ENCODE peak calls at places on chromosome 17, in nine cellular contexts. E is CD8-positive, alpha-beta T cell; G is neural crest cell; Y is thoracic aorta; Q is WTC11; H is HFFc6; P is GM06990; Z is astrocyte of the spinal cord; C is stomach. D is an unnamed sample.

GRCh38 chr17:75241996-75242460 is 19.4 kb downstream of the GGA3 start:
- DNase-seq in E (no peak), G (no peak), Y (no peak), Q (no peak), H (peak; percentile 40), P (no peak), Z (peak; percentile 19), C (no peak), D (no peak)

GRCh38 chr17:47941998-47942490 is 673 bp downstream of the PNPO start:
- DNase-seq in E (no peak), G (no peak), Y (no peak), Q (no peak), H (no peak), P (no peak), Z (no peak), C (no peak), D (no peak)

GRCh38 chr17:69047368-69048263 is 13.1 kb downstream of the ABCA9 start:
- DNase-seq in E (no peak), G (no peak), Y (no peak), Q (no peak), H (peak; percentile 8), P (no peak), Z (peak; percentile 77), C (peak; percentile 76), D (no peak)

GRCh38 chr17:9906616-9907015 is 1.5 kb upstream of the RCVRN start:
- DNase-seq in E (no peak), G (no peak), Y (no peak), Q (no peak), H (no peak), P (no peak), Z (no peak), C (no peak), D (no peak)

GRCh38 chr17:56489980-56490379 is 103.5 kb upstream of the NOG start:
- DNase-seq in E (no peak), G (no peak), Y (no peak), Q (no peak), H (no peak), P (no peak), Z (no peak), C (no peak), D (no peak)

GRCh38 chr17:47905221-47905733 is 9.2 kb downstream of the SP2 start:
- DNase-seq in E (no peak), G (no peak), Y (peak; percentile 51), Q (no peak), H (peak; percentile 59), P (no peak), Z (peak; percentile 89), C (peak; percentile 63), D (no peak)

GRCh38 chr17:60535382-60536279 is 9.6 kb upstream of the APPBP2 start:
- DNase-seq in E (no peak), G (no peak), Y (no peak), Q (no peak), H (peak; percentile 61), P (no peak), Z (peak; percentile 52), C (no peak), D (no peak)

GRCh38 chr17:76145231-76146052 is 4.4 kb upstream of the FOXJ1 start:
- DNase-seq in E (peak; percentile 43), G (no peak), Y (no peak), Q (peak; percentile 34), H (no peak), P (peak; percentile 66), Z (no peak), C (no peak), D (no peak)

GRCh38 chr17:55731586-55732250 is 9.1 kb upstream of the TMEM100 start:
- DNase-seq in E (no peak), G (no peak), Y (no peak), Q (no peak), H (no peak), P (no peak), Z (peak; percentile 78), C (no peak), D (no peak)

GRCh38 chr17:61875285-61875684 is 12.0 kb upstream of the BRIP1 start:
- DNase-seq in E (no peak), G (no peak), Y (no peak), Q (no peak), H (no peak), P (no peak), Z (no peak), C (no peak), D (peak; percentile 20)

GRCh38 chr17:58506354-58507080 is 7.9 kb downstream of the MTMR4 start:
- DNase-seq in E (no peak), G (no peak), Y (no peak), Q (no peak), H (no peak), P (no peak), Z (peak; percentile 46), C (no peak), D (no peak)

DNA sequence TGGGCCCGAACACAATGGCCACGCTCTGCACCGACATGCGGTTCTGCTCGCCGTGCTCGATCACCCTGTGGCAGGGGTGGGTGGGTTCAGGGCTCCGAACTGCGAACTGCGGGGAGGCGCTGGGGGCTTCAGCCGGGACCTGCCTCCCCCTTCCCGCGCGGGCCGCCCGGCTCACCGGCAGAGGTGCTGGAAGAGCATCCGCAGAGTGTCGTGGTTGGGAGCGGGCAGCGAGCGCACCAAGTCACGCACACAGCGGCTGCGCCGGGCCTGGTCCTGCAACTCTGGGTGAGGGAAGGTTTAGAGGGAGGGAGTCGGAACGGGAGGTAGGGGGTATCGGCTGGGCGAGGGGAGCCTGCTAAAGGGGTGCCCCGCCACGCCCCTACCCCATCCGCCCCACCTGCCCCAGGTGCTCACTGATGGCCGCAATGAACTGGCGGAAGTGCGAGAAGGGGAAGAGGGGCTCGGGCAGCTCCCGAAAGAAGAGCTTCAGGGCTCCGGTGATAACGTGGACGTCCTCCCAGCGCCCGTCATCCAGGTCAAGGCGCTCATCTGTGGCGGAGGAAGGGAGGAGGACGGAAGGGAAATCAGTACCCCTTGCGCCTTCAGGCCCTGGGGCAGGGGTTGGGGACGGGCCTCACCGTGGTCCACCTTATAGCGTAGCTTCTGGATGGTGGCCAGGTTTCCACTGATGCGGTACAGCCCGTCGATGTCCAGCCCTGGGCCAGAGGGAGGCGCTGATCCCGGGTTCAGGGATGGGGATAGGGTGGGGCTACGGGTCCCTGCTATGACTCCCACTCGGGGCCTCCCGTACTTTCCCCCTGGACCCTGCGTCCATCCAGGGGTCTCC is 36.9 kb downstream of the ARHGAP27 start:
- DNase-seq in E (no peak), G (no peak), Y (no peak), Q (no peak), H (no peak), P (no peak), Z (no peak), C (no peak), D (no peak)
- TF ChIP-seq CTCF in E (no peak), G (no peak), Y (no peak), Q (no peak), H (no peak), P (no peak), Z (no peak), C (no peak), D (no peak)

GRCh38 chr17:17671369-17672119 is 9.7 kb upstream of the RAI1 start:
- DNase-seq in E (no peak), G (no peak), Y (no peak), Q (no peak), H (no peak), P (no peak), Z (no peak), C (no peak), D (no peak)

GRCh38 chr17:17675416-17675815 is 5.8 kb upstream of the RAI1 start:
- DNase-seq in E (no peak), G (no peak), Y (no peak), Q (no peak), H (no peak), P (no peak), Z (no peak), C (no peak), D (no peak)

GRCh38 chr17:17669851-17670232 is 11.4 kb upstream of the RAI1 start:
- DNase-seq in E (no peak), G (no peak), Y (no peak), Q (no peak), H (no peak), P (no peak), Z (no peak), C (no peak), D (no peak)

GRCh38 chr17:17670701-17671319 is 10.4 kb upstream of the RAI1 start:
- DNase-seq in E (no peak), G (no peak), Y (no peak), Q (no peak), H (no peak), P (no peak), Z (no peak), C (no peak), D (no peak)

DNA sequence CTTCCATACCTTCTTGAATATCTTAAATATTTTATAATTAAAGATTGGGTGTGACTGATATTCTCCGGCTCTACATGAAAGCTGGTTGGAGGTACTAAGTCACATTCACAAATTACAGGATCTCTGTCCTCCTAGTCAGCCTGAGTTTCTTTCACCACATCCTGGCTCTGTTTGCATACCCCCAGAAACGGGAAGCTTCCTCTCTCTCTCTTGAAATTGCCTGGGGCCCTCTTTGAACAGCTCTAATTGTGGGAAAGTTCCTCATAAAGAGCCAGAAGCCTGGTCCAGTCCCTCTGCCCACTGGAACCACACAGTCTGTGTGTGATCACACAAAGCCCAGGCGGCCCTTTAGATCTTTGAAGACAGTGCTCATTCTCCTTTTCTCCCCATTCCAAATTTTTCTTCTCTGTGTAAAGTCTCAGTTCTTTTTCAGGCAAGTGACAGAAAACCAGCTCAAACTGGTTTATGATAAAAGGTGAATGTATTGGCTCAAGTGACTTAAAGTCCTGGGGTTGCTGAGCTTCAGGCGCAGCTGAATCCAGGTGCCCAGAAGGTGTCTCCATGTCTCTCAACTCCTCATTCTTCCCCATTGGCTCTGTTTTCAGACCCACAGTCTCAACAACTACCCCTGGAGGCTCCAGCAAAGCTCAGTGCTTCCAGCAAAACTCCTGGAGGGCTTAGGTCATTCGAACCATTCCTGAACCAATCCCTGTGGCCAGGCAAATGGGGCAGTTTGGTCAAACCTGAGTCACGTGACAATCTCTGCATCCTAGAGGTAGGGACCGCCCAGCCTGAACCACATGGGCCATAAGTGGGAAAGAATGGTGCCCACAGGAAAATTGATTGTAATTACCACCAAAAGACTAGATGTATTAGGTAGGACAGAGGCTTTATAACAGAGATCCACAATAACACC is 8.5 kb upstream of the RAI1 start:
- DNase-seq in E (no peak), G (no peak), Y (no peak), Q (no peak), H (peak; percentile 48), P (no peak), Z (no peak), C (no peak), D (no peak)
- TF ChIP-seq CTCF in E (no peak), G (no peak), Y (no peak), Q (no peak), H (no peak), P (no peak), Z (no peak), C (no peak), D (no peak)

GRCh38 chr17:18087610-18088491 is at the start of gene DRG2:
- DNase-seq in E (peak; percentile 84), G (peak; percentile 96), Y (peak; percentile 68), Q (peak; percentile 93), H (peak; percentile 87), P (peak; percentile 92), Z (peak; percentile 92), C (peak; percentile 96), D (peak; percentile 92)
- TF ChIP-seq CTCF in E (no peak), G (no peak), Y (no peak), Q (no peak), H (peak; percentile 25), P (no peak), Z (no peak), C (no peak), D (no peak)

GRCh38 chr17:81258292-81258691 is 19.2 kb downstream of the NDUFAF8 start:
- DNase-seq in E (no peak), G (no peak), Y (no peak), Q (peak; percentile 51), H (no peak), P (no peak), Z (no peak), C (no peak), D (no peak)
- TF ChIP-seq CTCF in E (no peak), G (no peak), Y (no peak), Q (no peak), H (no peak), P (no peak), Z (peak; percentile 8), C (no peak), D (no peak)